ENCODE peak calls at places on chromosomes 5 and 9, in five cellular contexts. N is heart left ventricle, Q is NCI-H146, Y is AG10803, G is COLO829. P is an unnamed sample.

GRCh38 chr5:998276-998974 is 10.2 kb upstream of the NKD2 start:
- DNase-seq in N (no peak), G (no peak), Q (no peak), Y (no peak), P (peak)

GRCh38 chr5:96279796-96280542 is 153.1 kb downstream of the PCSK1 start:
- DNase-seq in Y (peak), G (no peak), Q (no peak), N (no peak), P (no peak)

GRCh38 chr5:65612298-65612907 is 11.7 kb downstream of the TRIM23 start:
- DNase-seq in N (no peak), Y (no peak), G (no peak), Q (no peak), P (no peak)

GRCh38 chr9:130557077-130557468 is 22.3 kb upstream of the FUBP3 start:
- DNase-seq in N (no peak), Y (no peak), G (no peak), Q (no peak), P (no peak)

GRCh38 chr5:113081881-113082546 is 105.4 kb downstream of the DCP2 start:
- DNase-seq in G (no peak), N (no peak), Y (peak), Q (no peak), P (no peak)

GRCh38 chr9:107637421-107638420 is 148.2 kb upstream of the KLF4 start:
- DNase-seq in N (peak), G (peak), Q (no peak), Y (peak), P (peak)

GRCh38 chr9:36036780-36037579 is at the start of gene RECK:
- DNase-seq in N (peak), Y (peak), Q (peak), G (peak), P (peak)

GRCh38 chr9:86774101-86774500 is 173.2 kb downstream of the GAS1 start:
- DNase-seq in G (no peak), Y (peak), N (no peak), Q (no peak), P (no peak)

GRCh38 chr9:112921549-112921948 is 30.9 kb upstream of the SLC46A2 start:
- DNase-seq in G (peak), Q (peak), Y (peak), N (no peak), P (no peak)

GRCh38 chr5:168005093-168005492 is 286.4 kb upstream of the WWC1 start:
- DNase-seq in N (no peak), G (no peak), Y (peak), Q (no peak), P (no peak)

GRCh38 chr5:81420039-81420667 is 26.2 kb upstream of the ACOT12 start:
- DNase-seq in Q (no peak), G (peak), Y (peak), N (no peak), P (no peak)

GRCh38 chr5:60843693-60844428 is at the start of gene ELOVL7:
- DNase-seq in Y (no peak), G (no peak), Q (peak), N (peak), P (peak)

GRCh38 chr5:65506961-65507360 is 25.2 kb upstream of the ADAMTS6 start:
- DNase-seq in N (no peak), Q (no peak), G (no peak), Y (peak), P (no peak)

GRCh38 chr5:80967500-80968181 is 7.5 kb downstream of the RASGRF2 start:
- DNase-seq in G (peak), N (peak), Y (peak), Q (peak), P (no peak)

GRCh38 chr5:173328896-173329369 is 719 bp upstream of the STC2 start:
- DNase-seq in G (no peak), N (no peak), Q (peak), Y (peak), P (no peak)

GRCh38 chr5:20610650-20611049 is 622.6 kb upstream of the CDH18 start:
- DNase-seq in Y (no peak), N (no peak), Q (no peak), G (no peak), P (no peak)

GRCh38 chr9:134273647-134274046 is 52.6 kb upstream of the RXRA start:
- DNase-seq in Y (no peak), G (no peak), N (no peak), Q (no peak), P (no peak)

GRCh38 chr9:21153688-21154608 is 12.3 kb upstream of the IFNW1 start:
- DNase-seq in Y (no peak), N (no peak), G (peak), Q (no peak), P (peak)

GRCh38 chr5:69167488-69167845 is 517 bp downstream of the CCNB1 start:
- DNase-seq in Y (no peak), G (no peak), Q (peak), N (no peak), P (no peak)

GRCh38 chr9:7910426-7911015 is 110.9 kb upstream of the DMAC1 start:
- DNase-seq in G (peak), Y (no peak), N (peak), Q (no peak), P (no peak)

GRCh38 chr5:53407373-53407772 is 73.1 kb upstream of the FST start:
- DNase-seq in Q (no peak), G (no peak), N (no peak), Y (peak), P (no peak)

GRCh38 chr5:134577022-134577795 is 51.7 kb downstream of the JADE2 start:
- DNase-seq in Y (peak), N (no peak), G (peak), Q (no peak), P (no peak)

GRCh38 chr9:89676281-89676680 is 71.5 kb downstream of the GADD45G start:
- DNase-seq in G (no peak), N (peak), Q (peak), Y (no peak), P (peak)

GRCh38 chr5:139676951-139677367 is 28.8 kb downstream of the CXXC5 start:
- DNase-seq in G (peak), Y (no peak), N (no peak), Q (no peak), P (no peak)

GRCh38 chr9:73156593-73157187 is 5.0 kb downstream of the ANXA1 start:
- DNase-seq in G (no peak), Q (no peak), N (no peak), Y (no peak), P (no peak)

P was measured in left cardiac atrium.